ENCODE peak calls at places on chromosomes 1 and 21, in seven cellular contexts. I, N, M, K, T, L and P are unnamed samples.

GRCh38 chr1:244207935-244208244 is 156.8 kb downstream of the ZBTB18 start:
- DNase-seq in M (no peak), K (no peak), L (no peak), N (peak; percentile 13), I (no peak), T (no peak), P (no peak)

GRCh38 chr1:242813490-242814091 is 289.1 kb upstream of the PLD5 start:
- DNase-seq in T (no peak), I (peak; percentile 2), M (no peak), L (no peak), K (no peak), N (no peak), P (no peak)

GRCh38 chr1:56644941-56645662 is at the start of gene PRKAA2:
- DNase-seq in N (peak; percentile 11), M (peak; percentile 63), I (peak; percentile 4), L (no peak), K (peak; percentile 88), T (no peak), P (no peak)

GRCh38 chr21:34938079-34938764 is 110.9 kb downstream of the RUNX1 start:
- DNase-seq in L (no peak), K (no peak), M (no peak), N (no peak), I (no peak), T (no peak), P (peak; percentile 56)

GRCh38 chr1:226548281-226549093 is at the start of gene STUM:
- DNase-seq in I (no peak), M (peak; percentile 46), L (no peak), K (peak; percentile 81), T (no peak), N (peak; percentile 23), P (no peak)

GRCh38 chr1:119859647-119860046 is 36.7 kb downstream of the ADAM30 start:
- DNase-seq in T (no peak), K (no peak), L (peak; percentile 21), M (no peak), N (peak; percentile 59), I (no peak), P (peak; percentile 68)

GRCh38 chr1:244435562-244436205 is 16.0 kb downstream of the ADSS2 start:
- DNase-seq in L (peak; percentile 12), N (peak; percentile 76), M (no peak), T (no peak), K (no peak), I (no peak), P (peak; percentile 55)

GRCh38 chr1:205067031-205067430 is 17.2 kb downstream of the TMEM81 start:
- DNase-seq in K (no peak), N (no peak), T (no peak), M (no peak), L (no peak), I (no peak), P (no peak)

GRCh38 chr1:214677945-214678344 is 75.0 kb downstream of the CENPF start:
- DNase-seq in N (no peak), I (no peak), M (no peak), T (no peak), K (no peak), L (no peak), P (no peak)

GRCh38 chr1:28860332-28861073 is 48.5 kb downstream of the OPRD1 start:
- DNase-seq in L (no peak), M (no peak), K (no peak), T (peak; percentile 55), I (no peak), N (no peak), P (peak; percentile 14)

GRCh38 chr1:206117151-206117948 is at the start of gene AVPR1B:
- DNase-seq in M (peak; percentile 47), I (no peak), K (peak; percentile 75), L (no peak), T (no peak), N (peak; percentile 34), P (peak; percentile 32)

GRCh38 chr1:74468982-74469603 is 43.3 kb downstream of the LRRC53 start:
- DNase-seq in M (no peak), T (no peak), I (peak; percentile 20), L (peak; percentile 18), N (peak; percentile 51), K (peak; percentile 63), P (peak; percentile 51)

GRCh38 chr1:12201343-12202189 is 28.3 kb upstream of the VPS13D start:
- DNase-seq in T (no peak), L (no peak), K (no peak), N (no peak), I (no peak), M (no peak), P (no peak)

GRCh38 chr1:210024282-210024681 is 86.3 kb downstream of the SYT14 start:
- DNase-seq in I (no peak), M (no peak), T (no peak), N (no peak), K (no peak), L (no peak), P (no peak)

GRCh38 chr1:222589462-222590302 is at the start of gene TAF1A:
- DNase-seq in I (peak; percentile 90), T (peak; percentile 28), M (peak; percentile 83), L (peak; percentile 64), K (peak; percentile 91), N (peak; percentile 78), P (peak; percentile 80)

GRCh38 chr1:210937846-210938245 is 196.1 kb downstream of the KCNH1 start:
- DNase-seq in T (no peak), K (no peak), M (no peak), I (no peak), N (no peak), L (no peak), P (no peak)

GRCh38 chr21:45852886-45853400 is 128.6 kb upstream of the COL6A1 start:
- DNase-seq in M (no peak), I (no peak), N (no peak), T (no peak), L (no peak), K (no peak), P (no peak)

GRCh38 chr1:110214454-110215404 is 4.6 kb downstream of the KCNC4 start:
- DNase-seq in I (peak; percentile 28), M (no peak), L (no peak), K (no peak), T (no peak), N (peak; percentile 34), P (peak; percentile 37)

GRCh38 chr1:56034222-56034621 is 545.1 kb downstream of the PLPP3 start:
- DNase-seq in I (no peak), K (no peak), L (no peak), T (no peak), N (peak; percentile 71), M (no peak), P (peak; percentile 84)

GRCh38 chr1:44907909-44908308 is 64.9 kb upstream of the PTCH2 start:
- DNase-seq in N (no peak), K (no peak), M (no peak), I (no peak), L (no peak), T (no peak), P (peak; percentile 53)

GRCh38 chr1:200304146-200304545 is 105.7 kb downstream of the ZNF281 start:
- DNase-seq in L (no peak), N (peak; percentile 52), T (no peak), K (no peak), M (no peak), I (no peak), P (peak; percentile 40)

GRCh38 chr1:206664740-206665139 is 20.0 kb upstream of the MAPKAPK2 start:
- DNase-seq in M (no peak), N (no peak), I (no peak), T (no peak), L (no peak), K (no peak), P (no peak)

GRCh38 chr21:25568230-25568629 is 39.1 kb downstream of the MRPL39 start:
- DNase-seq in L (no peak), K (peak; percentile 22), N (peak; percentile 40), T (no peak), M (peak; percentile 11), I (peak; percentile 76), P (peak; percentile 67)

GRCh38 chr1:10606070-10606469 is 131.3 kb downstream of the PEX14 start:
- DNase-seq in N (no peak), K (no peak), M (no peak), L (no peak), I (no peak), T (no peak), P (no peak)

GRCh38 chr1:212040629-212041028 is 5.1 kb downstream of the DTL start:
- DNase-seq in L (no peak), I (no peak), T (no peak), K (no peak), M (no peak), N (no peak), P (no peak)
- H3K4me3 ChIP-seq in L (no peak overlapping the region), I (peak overlapping the region; percentile 27), T (no peak overlapping the region), K (no peak overlapping the region), M (no peak overlapping the region), N (no peak overlapping the region), P (no peak overlapping the region)

DNA sequence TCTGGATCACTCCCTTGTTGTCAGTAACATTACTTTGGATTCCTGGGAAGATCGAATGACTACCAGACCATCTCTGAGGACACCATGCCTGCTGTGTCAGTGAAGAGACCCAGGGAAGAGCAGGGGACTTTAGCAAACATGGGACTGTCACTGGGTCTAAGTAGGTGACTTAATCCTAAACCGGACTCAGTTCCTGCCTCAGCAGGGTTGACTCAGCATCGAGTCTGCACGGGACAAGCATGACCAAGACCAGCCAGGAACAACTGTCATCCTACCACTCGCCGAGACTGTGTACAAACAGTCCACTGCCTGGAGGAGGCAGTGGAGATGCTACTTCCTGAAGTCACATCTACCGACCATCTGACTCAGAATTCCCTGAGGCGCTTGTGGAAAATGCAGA is 53.2 kb upstream of the RAB4A start:
- DNase-seq in N (peak; percentile 24), K (no peak), T (no peak), L (peak; percentile 70), M (no peak), I (no peak), P (no peak)
- TF ChIP-seq CTCF in N (no peak), K (no peak), T (peak; percentile 33), L (peak; percentile 58), M (no peak), I (no peak), P (no peak)

GRCh38 chr1:191643060-191643459 is 515.2 kb upstream of the RGS18 start:
- DNase-seq in N (no peak), K (no peak), L (no peak), T (no peak), I (no peak), M (no peak), P (no peak)

DNA sequence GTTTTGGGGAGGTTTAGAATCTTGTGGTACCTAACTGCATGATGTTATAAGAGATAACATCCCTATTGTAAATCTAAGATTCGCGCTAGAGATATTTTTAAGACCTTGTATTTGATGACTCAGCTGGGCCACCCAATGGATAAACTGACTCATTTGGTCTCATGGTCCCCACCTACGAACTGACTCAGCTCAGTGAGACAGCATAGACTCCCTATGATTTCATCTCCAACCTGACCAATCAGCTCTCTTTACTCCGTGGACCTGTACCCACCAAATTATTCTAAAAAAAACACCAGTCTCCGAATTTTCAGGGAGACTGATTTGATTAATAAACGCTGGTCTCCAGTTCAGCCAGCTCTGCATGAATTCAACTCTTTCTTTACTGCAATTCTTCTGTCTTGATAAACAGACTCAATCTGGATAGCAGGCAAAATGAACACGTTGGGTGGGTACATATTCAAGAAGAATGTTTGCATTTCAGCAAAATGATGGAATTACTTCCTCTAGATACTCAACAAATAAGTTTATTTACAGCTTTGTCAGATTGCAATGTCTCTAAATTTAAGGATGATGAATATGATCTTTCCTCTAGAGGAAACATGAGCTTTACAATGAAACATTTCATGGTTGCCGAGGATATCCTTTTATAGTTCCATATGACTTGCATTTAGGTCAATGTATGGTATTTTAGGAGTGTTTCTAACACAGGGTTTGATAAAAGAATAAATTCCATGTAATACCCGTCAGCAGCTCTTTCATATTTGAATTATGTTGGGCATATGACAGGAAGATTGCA is 516.6 kb upstream of the RGS18 start:
- DNase-seq in K (no peak), I (peak; percentile 15), N (no peak), T (no peak), M (no peak), L (no peak), P (peak; percentile 73)
- H3K4me3 ChIP-seq in K (no peak overlapping the region), I (no peak overlapping the region), N (no peak overlapping the region), T (no peak overlapping the region), M (no peak overlapping the region), L (no peak overlapping the region), P (no peak overlapping the region)

GRCh38 chr1:19640363-19641316 is 3.5 kb upstream of the NBL1 start:
- DNase-seq in N (no peak), I (no peak), M (no peak), L (peak; percentile 6), T (peak; percentile 63), K (peak; percentile 94), P (no peak)
- TF ChIP-seq CTCF in N (no peak), I (no peak), M (no peak), L (peak; percentile 16), T (no peak), K (no peak), P (no peak)